ENCODE peak calls at places on chromosome 5, in ten cellular contexts. Z is tibial artery; K is Panc1; Q is CD8-positive, alpha-beta T cell; O is stomach; S is suprapubic skin; X is AG04450; E is RWPE1; R is A673; T is IMR-90. V is an unnamed sample.
A peak's percentile ranks its signal among the peaks of the same experiment; 100 is the strongest.

GRCh38 chr5:533243-534005 is 9.2 kb upstream of the SLC9A3 start:
- DNase-seq in Z (no peak), K (no peak), Q (no peak), O (no peak), S (no peak), X (no peak), E (no peak), R (no peak), T (no peak), V (no peak)

GRCh38 chr5:59238126-59238902 is 655.2 kb downstream of the PDE4D start:
- DNase-seq in Z (no peak), K (no peak), Q (no peak), O (no peak), S (no peak), X (no peak), E (no peak), R (no peak), T (no peak), V (no peak)

GRCh38 chr5:83255268-83255667 is 177.9 kb downstream of the XRCC4 start:
- DNase-seq in Z (no peak), K (no peak), Q (no peak), O (no peak), S (no peak), X (no peak), E (no peak), R (no peak), T (peak; percentile 57), V (no peak)

GRCh38 chr5:127590154-127590722 is 58.6 kb upstream of the CTXN3 start:
- DNase-seq in Z (no peak), K (no peak), Q (no peak), O (no peak), S (no peak), X (no peak), E (no peak), R (no peak), T (no peak), V (no peak)

GRCh38 chr5:67354051-67354450 is 157.5 kb upstream of the CD180 start:
- DNase-seq in Z (no peak), K (no peak), Q (no peak), O (no peak), S (no peak), X (no peak), E (no peak), R (no peak), T (no peak), V (no peak)

GRCh38 chr5:81397169-81397568 is 3.2 kb upstream of the ACOT12 start:
- DNase-seq in Z (no peak), K (no peak), Q (no peak), O (no peak), S (no peak), X (no peak), E (no peak), R (peak; percentile 79), T (peak; percentile 33), V (no peak)

GRCh38 chr5:24630925-24631324 is 13.9 kb downstream of the CDH10 start:
- DNase-seq in Z (no peak), K (no peak), Q (no peak), O (no peak), S (no peak), X (no peak), E (no peak), R (no peak), T (no peak), V (no peak)

GRCh38 chr5:179111267-179112207 is 51.4 kb downstream of the ZNF354C start:
- DNase-seq in Z (no peak), K (no peak), Q (no peak), O (no peak), S (no peak), X (no peak), E (no peak), R (no peak), T (no peak), V (no peak)

GRCh38 chr5:56386046-56386445 is 152.9 kb upstream of the ANKRD55 start:
- DNase-seq in Z (no peak), K (no peak), Q (no peak), O (no peak), S (no peak), X (no peak), E (no peak), R (no peak), T (no peak), V (no peak)

GRCh38 chr5:178116406-178116885 is 3.1 kb downstream of the N4BP3 start:
- DNase-seq in Z (no peak), K (no peak), Q (peak; percentile 64), O (no peak), S (no peak), X (no peak), E (no peak), R (peak; percentile 22), T (no peak), V (no peak)

GRCh38 chr5:179801304-179802206 is 5.1 kb downstream of the MGAT4B start:
- DNase-seq in Z (peak; percentile 65), K (no peak), Q (peak; percentile 75), O (peak; percentile 86), S (peak; percentile 85), X (no peak), E (no peak), R (peak; percentile 75), T (peak; percentile 48), V (no peak)

GRCh38 chr5:76252437-76252836 is 150.6 kb upstream of the IQGAP2 start:
- DNase-seq in Z (no peak), K (no peak), Q (no peak), O (no peak), S (no peak), X (no peak), E (peak; percentile 13), R (no peak), T (no peak), V (no peak)

GRCh38 chr5:131983244-131983771 is 28.1 kb downstream of the ACSL6 start:
- DNase-seq in Z (no peak), K (no peak), Q (no peak), O (no peak), S (no peak), X (no peak), E (no peak), R (no peak), T (no peak), V (no peak)

DNA sequence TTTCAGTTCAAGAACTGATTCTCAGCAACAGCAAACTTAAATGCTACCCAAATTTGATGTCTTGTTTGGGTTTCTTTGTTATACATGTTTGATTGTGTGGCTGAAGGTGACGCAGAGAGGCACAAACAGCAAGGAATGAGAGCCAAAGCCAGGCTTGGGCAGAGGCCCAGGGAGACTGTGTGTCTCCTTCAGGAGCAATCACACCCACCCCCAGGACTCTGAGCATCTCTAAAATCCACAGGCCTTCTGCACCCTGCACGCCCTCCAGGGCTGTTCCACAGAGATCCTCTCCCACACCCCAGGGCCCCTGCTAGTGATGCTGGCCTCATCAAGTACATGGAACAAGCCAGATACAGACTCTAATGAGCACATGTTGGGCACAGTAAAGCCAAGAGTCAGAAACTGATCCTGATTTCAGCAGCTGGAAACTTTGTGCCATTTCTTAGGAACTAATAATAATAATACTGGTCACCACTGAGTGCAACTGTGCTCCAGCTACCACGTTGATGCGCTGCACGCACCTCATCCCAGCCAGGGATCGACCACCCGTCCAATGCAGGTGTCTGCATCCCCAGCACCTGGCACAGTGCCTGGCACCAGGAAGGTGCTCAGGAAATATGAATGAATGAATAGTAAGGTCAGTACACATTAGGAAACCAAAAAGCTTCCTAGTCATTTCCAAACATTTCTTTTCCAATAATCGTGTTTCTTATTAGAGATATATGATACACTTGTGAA is 54.6 kb upstream of the TCF7 start:
- DNase-seq in Z (no peak), K (no peak), Q (no peak), O (no peak), S (no peak), X (no peak), E (no peak), R (no peak), T (no peak), V (peak; percentile 25)
- H3K27ac ChIP-seq in Z (peak overlapping the region; percentile 70), K (no peak overlapping the region), Q (no peak overlapping the region), O (no peak overlapping the region), S (peak overlapping the region; percentile 70), X (no peak overlapping the region), E (peak overlapping the region; percentile 94), R (no peak overlapping the region), T (no peak overlapping the region), V (no peak overlapping the region)

DNA sequence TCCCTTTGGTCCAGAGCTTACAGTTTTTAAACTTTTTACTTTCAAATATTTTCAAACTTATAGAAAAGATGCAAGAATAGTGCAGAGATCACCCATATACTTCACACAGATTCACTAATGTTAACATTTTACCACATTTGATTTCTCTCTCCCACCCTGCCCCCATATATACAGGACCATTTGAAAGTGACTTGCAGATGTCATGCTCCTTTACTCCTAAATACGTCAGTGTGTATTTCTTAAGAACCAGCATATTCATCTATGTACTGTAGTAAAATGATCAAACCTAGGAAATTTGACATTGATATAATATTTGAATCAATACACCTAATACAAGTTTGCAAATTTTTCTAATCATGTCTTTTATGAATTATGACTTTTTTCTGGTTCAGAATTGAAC is 100.4 kb upstream of the CHD1 start:
- DNase-seq in Z (no peak), K (no peak), Q (no peak), O (no peak), S (no peak), X (no peak), E (no peak), R (no peak), T (no peak), V (no peak)
- H3K27ac ChIP-seq in Z (no peak overlapping the region), K (no peak overlapping the region), Q (no peak overlapping the region), O (no peak overlapping the region), S (no peak overlapping the region), X (no peak overlapping the region), E (no peak overlapping the region), R (no peak overlapping the region), T (no peak overlapping the region), V (no peak overlapping the region)

GRCh38 chr5:157540707-157541451 is 34.7 kb downstream of the ADAM19 start:
- DNase-seq in Z (peak; percentile 71), K (no peak), Q (peak; percentile 7), O (peak; percentile 39), S (no peak), X (no peak), E (no peak), R (peak; percentile 10), T (peak; percentile 84), V (no peak)
- H3K27ac ChIP-seq in Z (peak overlapping the region; percentile 65), K (no peak overlapping the region), Q (no peak overlapping the region), O (peak overlapping the region; percentile 76), S (no peak overlapping the region), X (peak overlapping the region; percentile 88), E (no peak overlapping the region), R (no peak overlapping the region), T (peak overlapping the region; percentile 61), V (no peak overlapping the region)

DNA sequence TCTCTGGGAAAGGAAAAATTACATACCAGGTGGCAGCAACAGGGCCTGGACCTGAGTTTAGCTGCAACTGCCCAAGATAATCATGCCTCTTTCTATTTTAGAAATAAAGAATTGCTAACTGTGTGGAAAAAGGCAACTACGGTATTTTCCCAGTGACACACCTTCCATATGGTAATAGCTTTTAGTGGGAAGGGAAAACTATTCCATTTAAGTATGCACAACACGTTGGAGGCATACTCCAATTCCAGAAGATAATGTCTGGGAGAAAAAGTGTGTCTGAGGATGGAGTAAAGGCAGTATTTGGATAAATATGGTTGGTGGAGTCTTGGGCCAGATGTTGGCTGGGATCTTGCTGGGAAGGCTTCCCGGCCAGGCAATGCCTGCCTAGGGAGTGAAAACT is 40.7 kb downstream of the SH3PXD2B start:
- DNase-seq in Z (no peak), K (no peak), Q (no peak), O (no peak), S (no peak), X (no peak), E (no peak), R (no peak), T (no peak), V (no peak)
- H3K27ac ChIP-seq in Z (peak overlapping the region; percentile 25), K (no peak overlapping the region), Q (no peak overlapping the region), O (peak overlapping the region; percentile 80), S (peak overlapping the region; percentile 72), X (peak overlapping the region; percentile 24), E (peak overlapping the region; percentile 90), R (no peak overlapping the region), T (no peak overlapping the region), V (peak overlapping the region; percentile 83)